ENCODE peak calls at places on chromosomes 4 and X, in ten cellular contexts. B, D, Q, U, K, A, H, W, R and G are unnamed samples.

GRCh38 chrX:24426340-24426913 is 38.7 kb upstream of the PDK3 start:
- DNase-seq in B (peak; percentile 10), D (no peak), Q (peak; percentile 18), U (peak; percentile 17), K (no peak), A (peak; percentile 29), H (peak; percentile 88), W (no peak), R (no peak), G (no peak)

GRCh38 chrX:15146515-15146914 is 123.4 kb downstream of the ASB9 start:
- DNase-seq in B (peak; percentile 30), D (peak; percentile 28), Q (peak; percentile 16), U (peak; percentile 3), K (no peak), A (peak; percentile 17), H (no peak), W (peak; percentile 11), R (peak; percentile 46), G (peak; percentile 27)

GRCh38 chrX:47571215-47571614 is 10.2 kb downstream of the ARAF start:
- DNase-seq in B (no peak), D (no peak), Q (no peak), U (no peak), K (no peak), A (no peak), H (no peak), W (no peak), R (no peak), G (no peak)

GRCh38 chr4:184437565-184437964 is 36.8 kb downstream of the IRF2 start:
- DNase-seq in B (no peak), D (no peak), Q (no peak), U (no peak), K (no peak), A (no peak), H (no peak), W (no peak), R (no peak), G (no peak)

GRCh38 chr4:95761441-95761840 is 78.5 kb upstream of the PDHA2 start:
- DNase-seq in B (peak; percentile 2), D (no peak), Q (peak; percentile 82), U (peak; percentile 86), K (no peak), A (peak; percentile 70), H (peak; percentile 89), W (no peak), R (no peak), G (no peak)

GRCh38 chr4:147683172-147683571 is 791 bp downstream of the PRMT9 start:
- DNase-seq in B (peak; percentile 33), D (no peak), Q (peak; percentile 45), U (peak; percentile 44), K (no peak), A (peak; percentile 36), H (peak; percentile 16), W (peak; percentile 24), R (no peak), G (no peak)

GRCh38 chrX:153667931-153668396 is 5.6 kb downstream of the PNCK start:
- DNase-seq in B (peak; percentile 81), D (peak; percentile 87), Q (peak; percentile 77), U (peak; percentile 82), K (peak; percentile 5), A (peak; percentile 89), H (peak; percentile 60), W (peak; percentile 82), R (peak; percentile 89), G (peak; percentile 73)

GRCh38 chr4:129213692-129214091 is 117.7 kb downstream of the C4orf33 start:
- DNase-seq in B (no peak), D (no peak), Q (no peak), U (no peak), K (no peak), A (no peak), H (no peak), W (no peak), R (no peak), G (no peak)

GRCh38 chr4:117479673-117480072 is 394.3 kb upstream of the TRAM1L1 start:
- DNase-seq in B (no peak), D (no peak), Q (no peak), U (no peak), K (no peak), A (no peak), H (peak; percentile 86), W (no peak), R (no peak), G (no peak)

GRCh38 chr4:21512351-21512750 is 436.2 kb downstream of the KCNIP4 start:
- DNase-seq in B (peak; percentile 52), D (no peak), Q (peak; percentile 68), U (peak; percentile 65), K (peak; percentile 2), A (peak; percentile 66), H (peak; percentile 32), W (no peak), R (no peak), G (peak; percentile 29)

GRCh38 chrX:52363247-52363883 is 5.5 kb upstream of the XAGE2 start:
- DNase-seq in B (peak; percentile 22), D (no peak), Q (peak; percentile 4), U (no peak), K (no peak), A (peak; percentile 10), H (no peak), W (peak; percentile 21), R (no peak), G (no peak)

GRCh38 chrX:7071390-7071789 is 76.1 kb upstream of the STS start:
- DNase-seq in B (no peak), D (no peak), Q (no peak), U (no peak), K (no peak), A (no peak), H (no peak), W (no peak), R (no peak), G (no peak)

GRCh38 chrX:7146703-7147430 is 645 bp upstream of the STS start:
- DNase-seq in B (no peak), D (peak; percentile 45), Q (peak; percentile 14), U (no peak), K (no peak), A (peak; percentile 7), H (no peak), W (peak; percentile 49), R (no peak), G (peak; percentile 33)

GRCh38 chrX:39869846-39870601 is 227.7 kb downstream of the BCOR start:
- DNase-seq in B (peak; percentile 78), D (no peak), Q (peak; percentile 64), U (peak; percentile 52), K (no peak), A (peak; percentile 70), H (peak; percentile 69), W (peak; percentile 26), R (no peak), G (no peak)

GRCh38 chr4:40502936-40503335 is 126.7 kb downstream of the RBM47 start:
- DNase-seq in B (peak; percentile 40), D (no peak), Q (peak; percentile 39), U (no peak), K (no peak), A (peak; percentile 20), H (no peak), W (no peak), R (no peak), G (no peak)

GRCh38 chrX:37883196-37883595 is 35.8 kb upstream of the DYNLT3 start:
- DNase-seq in B (no peak), D (no peak), Q (peak; percentile 33), U (peak; percentile 7), K (no peak), A (no peak), H (peak; percentile 35), W (no peak), R (no peak), G (peak; percentile 20)

GRCh38 chrX:153832732-153833131 is 2.4 kb upstream of the PDZD4 start:
- DNase-seq in B (no peak), D (no peak), Q (no peak), U (no peak), K (no peak), A (no peak), H (no peak), W (no peak), R (no peak), G (no peak)

GRCh38 chrX:64192040-64192439 is 13.5 kb downstream of the AMER1 start:
- DNase-seq in B (no peak), D (no peak), Q (no peak), U (no peak), K (no peak), A (no peak), H (no peak), W (no peak), R (no peak), G (no peak)

GRCh38 chr4:139085141-139085540 is 69.6 kb downstream of the NOCT start:
- DNase-seq in B (peak; percentile 34), D (no peak), Q (peak; percentile 46), U (peak; percentile 42), K (no peak), A (peak; percentile 35), H (peak; percentile 6), W (no peak), R (no peak), G (no peak)
- TF ChIP-seq CTCF in B (no peak), D (no peak), Q (peak; percentile 22), U (peak; percentile 40), K (peak; percentile 29), A (peak; percentile 33), H (peak; percentile 23), W (no peak), R (no peak), G (no peak)

DNA sequence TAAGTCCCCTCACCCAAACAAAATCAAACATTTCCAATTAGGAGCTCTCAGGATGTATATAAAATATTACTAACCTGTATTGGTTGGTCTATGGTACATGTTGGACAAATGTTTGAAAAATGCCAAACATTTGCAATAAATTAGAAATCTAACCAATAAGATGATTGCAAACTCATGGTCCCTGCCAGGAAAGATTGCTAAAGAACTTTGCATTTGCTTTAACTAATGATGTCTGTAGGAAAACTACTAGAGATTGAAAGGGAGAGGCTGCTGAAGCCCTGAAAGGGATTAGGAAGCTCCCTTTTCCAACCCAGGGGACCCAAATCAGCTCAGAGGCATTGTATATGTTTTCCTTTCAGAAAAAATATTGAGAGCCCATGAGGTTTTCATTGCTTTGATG is 1.7 kb downstream of the SFRP2 start:
- DNase-seq in B (no peak), D (no peak), Q (no peak), U (no peak), K (no peak), A (no peak), H (no peak), W (no peak), R (no peak), G (no peak)
- H3K4me3 ChIP-seq in B (no peak overlapping the region), D (no peak overlapping the region), Q (no peak overlapping the region), U (no peak overlapping the region), K (no peak overlapping the region), A (no peak overlapping the region), H (no peak overlapping the region), W (no peak overlapping the region), R (no peak overlapping the region), G (no peak overlapping the region)

DNA sequence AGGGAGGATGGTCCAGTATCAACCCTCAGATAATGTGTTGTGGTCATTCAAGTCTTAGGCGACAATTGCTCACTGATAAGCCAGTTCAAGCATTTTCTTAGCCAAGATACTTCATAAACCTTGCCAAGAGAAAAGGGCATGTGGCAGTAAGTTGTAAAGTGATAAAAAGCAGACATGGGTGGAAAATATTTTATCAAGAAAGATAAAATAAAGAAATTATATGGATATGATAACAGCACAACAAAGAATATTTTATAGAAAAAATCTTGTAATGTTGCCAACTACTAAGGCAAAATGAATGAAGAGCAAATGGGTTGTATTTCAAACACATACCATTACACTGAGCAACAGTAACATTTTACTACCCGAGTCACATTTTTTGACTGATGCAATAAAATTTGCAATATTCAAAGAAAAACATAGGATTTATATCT is 217.4 kb upstream of the PITX2 start:
- DNase-seq in B (no peak), D (no peak), Q (peak; percentile 62), U (peak; percentile 18), K (peak; percentile 40), A (peak; percentile 47), H (no peak), W (no peak), R (no peak), G (no peak)
- TF ChIP-seq CTCF in B (no peak), D (no peak), Q (no peak), U (no peak), K (no peak), A (no peak), H (no peak), W (no peak), R (no peak), G (no peak)

GRCh38 chr4:26302390-26302897 is 18.4 kb upstream of the RBPJ start:
- DNase-seq in B (peak; percentile 89), D (no peak), Q (no peak), U (no peak), K (no peak), A (no peak), H (no peak), W (no peak), R (no peak), G (no peak)
- H3K4me3 ChIP-seq in B (no peak overlapping the region), D (no peak overlapping the region), Q (no peak overlapping the region), U (no peak overlapping the region), K (no peak overlapping the region), A (no peak overlapping the region), H (no peak overlapping the region), W (no peak overlapping the region), R (no peak overlapping the region), G (no peak overlapping the region)